ENCODE peak calls at places on chromosomes 11 and 22, in seven cellular contexts. One of them, this sample, is unnamed.

GRCh38 chr11:35347921-35348331 is 71.4 kb downstream of the SLC1A2 start:
- DNase-seq in NCI-H1105: no peak
- DNase-seq in cardiac muscle cell: peak; percentile 66
- DNase-seq in activated naive CD4-positive, alpha-beta T cell treated with anti-CD3 and anti-CD28 coated beads, Interleukin-2, amount 50 U/mL, for 16 hours: no peak
- DNase-seq in GM12865: no peak
- DNase-seq in effector memory CD8-positive, alpha-beta T cell: no peak
- DNase-seq in AG20443: peak; percentile 86
- DNase-seq in this sample: no peak

GRCh38 chr11:85825590-85825989 is 14.6 kb upstream of the SYTL2 start:
- DNase-seq in GM12865: no peak
- DNase-seq in effector memory CD8-positive, alpha-beta T cell: no peak
- DNase-seq in cardiac muscle cell: no peak
- DNase-seq in NCI-H1105: no peak
- DNase-seq in AG20443: no peak
- DNase-seq in activated naive CD4-positive, alpha-beta T cell treated with anti-CD3 and anti-CD28 coated beads, Interleukin-2, amount 50 U/mL, for 16 hours: no peak
- DNase-seq in this sample: no peak

GRCh38 chr11:123853038-123853437 is 32.4 kb downstream of the TMEM225 start:
- DNase-seq in cardiac muscle cell: no peak
- DNase-seq in effector memory CD8-positive, alpha-beta T cell: no peak
- DNase-seq in activated naive CD4-positive, alpha-beta T cell treated with anti-CD3 and anti-CD28 coated beads, Interleukin-2, amount 50 U/mL, for 16 hours: no peak
- DNase-seq in NCI-H1105: no peak
- DNase-seq in GM12865: no peak
- DNase-seq in AG20443: no peak
- DNase-seq in this sample: no peak

GRCh38 chr11:110716361-110716760 is 4.1 kb upstream of the ARHGAP20 start:
- DNase-seq in activated naive CD4-positive, alpha-beta T cell treated with anti-CD3 and anti-CD28 coated beads, Interleukin-2, amount 50 U/mL, for 16 hours: no peak
- DNase-seq in GM12865: no peak
- DNase-seq in effector memory CD8-positive, alpha-beta T cell: no peak
- DNase-seq in AG20443: peak; percentile 33
- DNase-seq in NCI-H1105: no peak
- DNase-seq in cardiac muscle cell: peak; percentile 42
- DNase-seq in this sample: no peak

GRCh38 chr22:18975434-18976196 is 39.5 kb upstream of the PRODH start:
- DNase-seq in effector memory CD8-positive, alpha-beta T cell: no peak
- DNase-seq in AG20443: no peak
- DNase-seq in GM12865: no peak
- DNase-seq in NCI-H1105: no peak
- DNase-seq in cardiac muscle cell: no peak
- DNase-seq in activated naive CD4-positive, alpha-beta T cell treated with anti-CD3 and anti-CD28 coated beads, Interleukin-2, amount 50 U/mL, for 16 hours: no peak
- DNase-seq in this sample: no peak

GRCh38 chr11:60657880-60658279 is 41.5 kb upstream of the MS4A8 start:
- DNase-seq in effector memory CD8-positive, alpha-beta T cell: no peak
- DNase-seq in activated naive CD4-positive, alpha-beta T cell treated with anti-CD3 and anti-CD28 coated beads, Interleukin-2, amount 50 U/mL, for 16 hours: no peak
- DNase-seq in AG20443: no peak
- DNase-seq in NCI-H1105: peak; percentile 22
- DNase-seq in GM12865: peak; percentile 25
- DNase-seq in cardiac muscle cell: no peak
- DNase-seq in this sample: peak; percentile 40

GRCh38 chr11:17931595-17931994 is 81.3 kb downstream of the SERGEF start:
- DNase-seq in GM12865: no peak
- DNase-seq in cardiac muscle cell: no peak
- DNase-seq in AG20443: no peak
- DNase-seq in NCI-H1105: no peak
- DNase-seq in activated naive CD4-positive, alpha-beta T cell treated with anti-CD3 and anti-CD28 coated beads, Interleukin-2, amount 50 U/mL, for 16 hours: no peak
- DNase-seq in effector memory CD8-positive, alpha-beta T cell: no peak
- DNase-seq in this sample: no peak

GRCh38 chr11:409008-409599 is 5.7 kb downstream of the SIGIRR start:
- DNase-seq in effector memory CD8-positive, alpha-beta T cell: no peak
- DNase-seq in AG20443: no peak
- DNase-seq in cardiac muscle cell: no peak
- DNase-seq in activated naive CD4-positive, alpha-beta T cell treated with anti-CD3 and anti-CD28 coated beads, Interleukin-2, amount 50 U/mL, for 16 hours: no peak
- DNase-seq in GM12865: no peak
- DNase-seq in NCI-H1105: no peak
- DNase-seq in this sample: no peak

This sample was measured in OCI-M1.